ENCODE peak calls at places on chromosomes 7 and 10, in eight cellular contexts. One of them, this sample, is unnamed. For H3K27me3, the result is how much of the 10 kb centered on the place peaks cover.

GRCh38 chr10:5975641-5976473 is 1.5 kb downstream of the IL15RA start:
- DNase-seq in lung: no peak
- DNase-seq in neural progenitor cell: no peak
- DNase-seq in left ventricle myocardium inferior: peak
- DNase-seq in HCT116: no peak
- DNase-seq in psoas muscle: no peak
- DNase-seq in bronchial epithelial cell: no peak
- DNase-seq in upper lobe of right lung: no peak
- DNase-seq in this sample: peak

GRCh38 chr10:123275183-123275549 is 121.0 kb downstream of the BUB3 start:
- DNase-seq in upper lobe of right lung: no peak
- DNase-seq in neural progenitor cell: no peak
- DNase-seq in HCT116: no peak
- DNase-seq in left ventricle myocardium inferior: no peak
- DNase-seq in bronchial epithelial cell: no peak
- DNase-seq in lung: no peak
- DNase-seq in psoas muscle: no peak
- DNase-seq in this sample: no peak

GRCh38 chr7:5380350-5381210 is 43.1 kb downstream of the TNRC18 start:
- DNase-seq in upper lobe of right lung: no peak
- DNase-seq in HCT116: no peak
- DNase-seq in bronchial epithelial cell: no peak
- DNase-seq in lung: no peak
- DNase-seq in left ventricle myocardium inferior: no peak
- DNase-seq in psoas muscle: no peak
- DNase-seq in neural progenitor cell: no peak
- DNase-seq in this sample: no peak

GRCh38 chr10:97217299-97217698 is 31.5 kb upstream of the SLIT1 start:
- DNase-seq in HCT116: no peak
- DNase-seq in lung: no peak
- DNase-seq in left ventricle myocardium inferior: no peak
- DNase-seq in bronchial epithelial cell: no peak
- DNase-seq in psoas muscle: no peak
- DNase-seq in upper lobe of right lung: no peak
- DNase-seq in neural progenitor cell: no peak
- DNase-seq in this sample: no peak

GRCh38 chr7:33421384-33421783 is 292.0 kb downstream of the BBS9 start:
- DNase-seq in bronchial epithelial cell: peak
- DNase-seq in lung: no peak
- DNase-seq in psoas muscle: no peak
- DNase-seq in HCT116: no peak
- DNase-seq in left ventricle myocardium inferior: no peak
- DNase-seq in neural progenitor cell: no peak
- DNase-seq in upper lobe of right lung: no peak
- DNase-seq in this sample: no peak

GRCh38 chr7:141477866-141478265 is 73.3 kb upstream of the AGK start:
- DNase-seq in neural progenitor cell: no peak
- DNase-seq in bronchial epithelial cell: peak
- DNase-seq in left ventricle myocardium inferior: no peak
- DNase-seq in HCT116: no peak
- DNase-seq in lung: no peak
- DNase-seq in upper lobe of right lung: no peak
- DNase-seq in psoas muscle: no peak
- DNase-seq in this sample: no peak

GRCh38 chr10:47318706-47319105 is 3.5 kb upstream of the GDF2 start:
- DNase-seq in psoas muscle: peak
- DNase-seq in left ventricle myocardium inferior: no peak
- DNase-seq in neural progenitor cell: no peak
- DNase-seq in bronchial epithelial cell: no peak
- DNase-seq in upper lobe of right lung: peak
- DNase-seq in HCT116: peak
- DNase-seq in lung: no peak
- DNase-seq in this sample: peak

GRCh38 chr7:2012044-2012900 is 220.5 kb downstream of the MAD1L1 start:
- DNase-seq in neural progenitor cell: no peak
- DNase-seq in bronchial epithelial cell: no peak
- DNase-seq in lung: no peak
- DNase-seq in HCT116: no peak
- DNase-seq in psoas muscle: peak
- DNase-seq in left ventricle myocardium inferior: peak
- DNase-seq in upper lobe of right lung: peak
- DNase-seq in this sample: no peak

GRCh38 chr10:61286695-61287094 is 166.5 kb downstream of the TMEM26 start:
- DNase-seq in lung: no peak
- DNase-seq in neural progenitor cell: no peak
- DNase-seq in HCT116: no peak
- DNase-seq in upper lobe of right lung: no peak
- DNase-seq in bronchial epithelial cell: no peak
- DNase-seq in psoas muscle: no peak
- DNase-seq in left ventricle myocardium inferior: no peak
- DNase-seq in this sample: no peak

GRCh38 chr10:100330128-100330527 is at the start of gene PKD2L1:
- DNase-seq in bronchial epithelial cell: no peak
- DNase-seq in left ventricle myocardium inferior: no peak
- DNase-seq in lung: no peak
- DNase-seq in neural progenitor cell: no peak
- DNase-seq in HCT116: no peak
- DNase-seq in upper lobe of right lung: no peak
- DNase-seq in psoas muscle: no peak
- DNase-seq in this sample: no peak
- H3K27me3 ChIP-seq in bronchial epithelial cell: under half
- H3K27me3 ChIP-seq in left ventricle myocardium inferior: half or more
- H3K27me3 ChIP-seq in lung: under half
- H3K27me3 ChIP-seq in neural progenitor cell: half or more
- H3K27me3 ChIP-seq in HCT116: half or more
- H3K27me3 ChIP-seq in upper lobe of right lung: under half
- H3K27me3 ChIP-seq in psoas muscle: under half
- H3K27me3 ChIP-seq in this sample: under half

GRCh38 chr10:114043532-114044250 is at the start of gene ADRB1:
- DNase-seq in upper lobe of right lung: peak
- DNase-seq in psoas muscle: peak
- DNase-seq in lung: peak
- DNase-seq in HCT116: peak
- DNase-seq in neural progenitor cell: peak
- DNase-seq in bronchial epithelial cell: no peak
- DNase-seq in left ventricle myocardium inferior: peak
- DNase-seq in this sample: peak
- H3K27me3 ChIP-seq in upper lobe of right lung: under half
- H3K27me3 ChIP-seq in psoas muscle: under half
- H3K27me3 ChIP-seq in lung: under half
- H3K27me3 ChIP-seq in HCT116: under half
- H3K27me3 ChIP-seq in neural progenitor cell: half or more
- H3K27me3 ChIP-seq in bronchial epithelial cell: under half
- H3K27me3 ChIP-seq in left ventricle myocardium inferior: under half
- H3K27me3 ChIP-seq in this sample: under half

DNA sequence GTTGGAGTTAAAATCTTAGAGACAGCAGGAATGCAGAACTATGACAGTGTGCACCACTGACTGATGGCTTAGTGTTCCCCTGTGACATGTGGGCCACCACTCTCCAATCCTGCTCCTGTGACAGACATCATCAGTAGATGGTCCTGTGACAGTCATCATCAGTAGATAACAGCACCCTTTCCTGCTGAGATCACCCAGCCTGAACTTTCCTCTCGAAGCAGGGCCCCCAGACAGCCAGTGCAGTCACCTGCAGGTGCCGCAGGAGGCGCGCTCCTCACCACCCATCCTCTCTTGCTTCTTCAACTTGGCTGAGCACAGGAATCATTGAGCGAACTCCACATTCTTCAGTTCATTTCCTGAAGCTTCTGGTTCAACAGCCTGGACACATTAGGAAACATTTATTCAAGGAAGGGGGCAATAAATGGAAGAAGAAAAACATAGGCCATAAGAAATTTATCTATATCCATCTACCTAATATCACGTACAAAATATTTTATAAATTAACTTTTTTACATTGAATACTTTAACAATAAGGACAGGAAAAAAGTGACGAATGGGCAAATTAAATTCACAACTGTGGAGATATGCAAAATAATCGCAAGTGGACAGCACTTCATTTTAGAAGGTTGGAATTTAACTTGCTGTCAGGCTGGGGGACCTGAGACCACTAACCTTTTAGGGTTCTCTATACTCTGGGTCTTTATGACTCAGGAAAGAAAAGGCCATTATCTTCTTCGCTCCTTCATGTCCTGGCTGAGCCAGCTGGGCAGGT is 32.0 kb upstream of the MKI67 start:
- DNase-seq in neural progenitor cell: no peak
- DNase-seq in left ventricle myocardium inferior: no peak
- DNase-seq in lung: no peak
- DNase-seq in psoas muscle: no peak
- DNase-seq in upper lobe of right lung: no peak
- DNase-seq in bronchial epithelial cell: no peak
- DNase-seq in HCT116: no peak
- DNase-seq in this sample: no peak
- H3K27me3 ChIP-seq in neural progenitor cell: under half
- H3K27me3 ChIP-seq in left ventricle myocardium inferior: half or more
- H3K27me3 ChIP-seq in lung: under half
- H3K27me3 ChIP-seq in psoas muscle: under half
- H3K27me3 ChIP-seq in upper lobe of right lung: under half
- H3K27me3 ChIP-seq in bronchial epithelial cell: under half
- H3K27me3 ChIP-seq in HCT116: under half
- H3K27me3 ChIP-seq in this sample: under half

GRCh38 chr7:121331048-121331447 is 2.2 kb downstream of the WNT16 start:
- DNase-seq in upper lobe of right lung: no peak
- DNase-seq in left ventricle myocardium inferior: no peak
- DNase-seq in bronchial epithelial cell: no peak
- DNase-seq in HCT116: no peak
- DNase-seq in neural progenitor cell: no peak
- DNase-seq in psoas muscle: no peak
- DNase-seq in lung: no peak
- DNase-seq in this sample: no peak

GRCh38 chr7:121329460-121330052 is 756 bp downstream of the WNT16 start:
- DNase-seq in upper lobe of right lung: peak
- DNase-seq in bronchial epithelial cell: peak
- DNase-seq in left ventricle myocardium inferior: no peak
- DNase-seq in HCT116: no peak
- DNase-seq in neural progenitor cell: peak
- DNase-seq in psoas muscle: no peak
- DNase-seq in lung: no peak
- DNase-seq in this sample: no peak

GRCh38 chr7:121328508-121329459 is at the start of gene WNT16:
- DNase-seq in lung: no peak
- DNase-seq in left ventricle myocardium inferior: no peak
- DNase-seq in psoas muscle: no peak
- DNase-seq in upper lobe of right lung: no peak
- DNase-seq in bronchial epithelial cell: no peak
- DNase-seq in HCT116: peak
- DNase-seq in neural progenitor cell: peak
- DNase-seq in this sample: peak

GRCh38 chr7:121330053-121330833 is 1.4 kb downstream of the WNT16 start:
- DNase-seq in lung: no peak
- DNase-seq in upper lobe of right lung: no peak
- DNase-seq in HCT116: no peak
- DNase-seq in psoas muscle: no peak
- DNase-seq in neural progenitor cell: peak
- DNase-seq in left ventricle myocardium inferior: no peak
- DNase-seq in bronchial epithelial cell: no peak
- DNase-seq in this sample: no peak

GRCh38 chr7:121331574-121331973 is 2.8 kb downstream of the WNT16 start:
- DNase-seq in left ventricle myocardium inferior: no peak
- DNase-seq in HCT116: no peak
- DNase-seq in neural progenitor cell: no peak
- DNase-seq in lung: no peak
- DNase-seq in upper lobe of right lung: no peak
- DNase-seq in bronchial epithelial cell: no peak
- DNase-seq in psoas muscle: no peak
- DNase-seq in this sample: no peak
- H3K27me3 ChIP-seq in left ventricle myocardium inferior: half or more
- H3K27me3 ChIP-seq in HCT116: under half
- H3K27me3 ChIP-seq in neural progenitor cell: half or more
- H3K27me3 ChIP-seq in lung: under half
- H3K27me3 ChIP-seq in upper lobe of right lung: half or more
- H3K27me3 ChIP-seq in bronchial epithelial cell: under half
- H3K27me3 ChIP-seq in psoas muscle: under half
- H3K27me3 ChIP-seq in this sample: under half

This sample was measured in testis.